ENCODE peak calls at places on chromosome 9, in six cellular contexts. R, T, Z, X, Y and V are unnamed samples. For H3K36me3, the result is how much of the 10 kb centered on the place peaks cover.

GRCh38 chr9:115234094-115234493 is 116.1 kb upstream of the TNC start:
- DNase-seq in R (no peak), T (peak), Z (no peak), X (peak), Y (no peak), V (no peak)

GRCh38 chr9:33124716-33125378 is 42.3 kb downstream of the B4GALT1 start:
- DNase-seq in R (no peak), T (no peak), Z (no peak), X (no peak), Y (peak), V (no peak)

GRCh38 chr9:137127301-137128157 is 11.4 kb upstream of the GRIN1 start:
- DNase-seq in R (no peak), T (peak), Z (peak), X (no peak), Y (no peak), V (no peak)

GRCh38 chr9:127919253-127919815 is 2.5 kb upstream of the ST6GALNAC4 start:
- DNase-seq in R (no peak), T (peak), Z (peak), X (peak), Y (no peak), V (no peak)

GRCh38 chr9:426976-427375 is 212.3 kb downstream of the DOCK8 start:
- DNase-seq in R (no peak), T (no peak), Z (no peak), X (no peak), Y (no peak), V (no peak)

GRCh38 chr9:127214421-127215265 is 49.9 kb upstream of the GARNL3 start:
- DNase-seq in R (no peak), T (peak), Z (peak), X (peak), Y (peak), V (no peak)

GRCh38 chr9:34929506-34930102 is 28.5 kb upstream of the PHF24 start:
- DNase-seq in R (no peak), T (no peak), Z (peak), X (no peak), Y (no peak), V (no peak)

GRCh38 chr9:116288658-116289057 is 135.1 kb downstream of the PAPPA start:
- DNase-seq in R (no peak), T (no peak), Z (no peak), X (no peak), Y (no peak), V (no peak)

GRCh38 chr9:136405481-136405880 is 4.9 kb downstream of the ENTR1 start:
- DNase-seq in R (no peak), T (no peak), Z (no peak), X (no peak), Y (no peak), V (no peak)

GRCh38 chr9:15211160-15211993 is 95.6 kb downstream of the TTC39B start:
- DNase-seq in R (no peak), T (peak), Z (peak), X (peak), Y (no peak), V (peak)

GRCh38 chr9:88302579-88303324 is 85.5 kb upstream of the SPIN1 start:
- DNase-seq in R (no peak), T (no peak), Z (no peak), X (no peak), Y (no peak), V (no peak)

GRCh38 chr9:104074876-104075275 is 19.2 kb upstream of the SMC2 start:
- DNase-seq in R (no peak), T (no peak), Z (no peak), X (no peak), Y (no peak), V (no peak)

GRCh38 chr9:127976498-127976897 is 4.3 kb downstream of the EEIG1 start:
- DNase-seq in R (no peak), T (peak), Z (peak), X (no peak), Y (no peak), V (no peak)

GRCh38 chr9:68685770-68686169 is 19.3 kb upstream of the PIP5K1B start:
- DNase-seq in R (no peak), T (peak), Z (peak), X (no peak), Y (no peak), V (no peak)

GRCh38 chr9:7172445-7173115 is 414.8 kb downstream of the KDM4C start:
- DNase-seq in R (no peak), T (no peak), Z (no peak), X (no peak), Y (no peak), V (no peak)

GRCh38 chr9:133167769-133168168 is 4.1 kb upstream of the GBGT1 start:
- DNase-seq in R (no peak), T (no peak), Z (no peak), X (no peak), Y (peak), V (no peak)

GRCh38 chr9:18122156-18122555 is 351.8 kb upstream of the ADAMTSL1 start:
- DNase-seq in R (no peak), T (no peak), Z (no peak), X (no peak), Y (no peak), V (no peak)

GRCh38 chr9:30773427-30773826 is 1611.0 kb upstream of the ACO1 start:
- DNase-seq in R (no peak), T (no peak), Z (no peak), X (no peak), Y (peak), V (no peak)

GRCh38 chr9:133008824-133009223 is 22.0 kb upstream of the GTF3C5 start:
- DNase-seq in R (no peak), T (no peak), Z (no peak), X (no peak), Y (no peak), V (no peak)

GRCh38 chr9:137176302-137177182 is 4.7 kb upstream of the TMEM210 start:
- DNase-seq in R (no peak), T (no peak), Z (peak), X (peak), Y (no peak), V (no peak)

GRCh38 chr9:93268551-93269314 is 84.8 kb downstream of the WNK2 start:
- DNase-seq in R (no peak), T (no peak), Z (peak), X (peak), Y (peak), V (no peak)

GRCh38 chr9:21075484-21075883 is 2.3 kb downstream of the IFNB1 start:
- DNase-seq in R (no peak), T (no peak), Z (no peak), X (no peak), Y (no peak), V (no peak)

GRCh38 chr9:21070171-21070571 is 7.6 kb downstream of the IFNB1 start:
- DNase-seq in R (no peak), T (peak), Z (no peak), X (peak), Y (no peak), V (peak)

GRCh38 chr9:21070887-21071286 is 6.9 kb downstream of the IFNB1 start:
- DNase-seq in R (no peak), T (no peak), Z (no peak), X (no peak), Y (no peak), V (no peak)
- H3K36me3 ChIP-seq in R (under half), T (under half), Z (under half), X (under half), Y (under half), V (under half)

GRCh38 chr9:130451509-130452388 is 7.0 kb downstream of the ASS1 start:
- DNase-seq in R (no peak), T (peak), Z (peak), X (peak), Y (no peak), V (peak)
- TF ChIP-seq POLR2AphosphoS5 in R (peak), T (peak), Z (peak), X (peak), Y (peak), V (peak)

GRCh38 chr9:81912135-81912534 is 16.1 kb upstream of the SPATA31D4 start:
- DNase-seq in R (no peak), T (no peak), Z (no peak), X (no peak), Y (no peak), V (no peak)
- H3K36me3 ChIP-seq in R (under half), T (under half), Z (under half), X (under half), Y (under half), V (under half)

GRCh38 chr9:97982191-97982718 is 886 bp upstream of the ANP32B start:
- DNase-seq in R (no peak), T (no peak), Z (no peak), X (no peak), Y (no peak), V (peak)

GRCh38 chr9:97984188-97985057 is 1.3 kb downstream of the ANP32B start:
- DNase-seq in R (no peak), T (peak), Z (peak), X (peak), Y (peak), V (no peak)

GRCh38 chr9:97981828-97982164 is 1.3 kb upstream of the ANP32B start:
- DNase-seq in R (no peak), T (no peak), Z (no peak), X (no peak), Y (no peak), V (no peak)

GRCh38 chr9:97983524-97984187 is 515 bp downstream of the ANP32B start:
- DNase-seq in R (no peak), T (peak), Z (peak), X (peak), Y (peak), V (no peak)

DNA sequence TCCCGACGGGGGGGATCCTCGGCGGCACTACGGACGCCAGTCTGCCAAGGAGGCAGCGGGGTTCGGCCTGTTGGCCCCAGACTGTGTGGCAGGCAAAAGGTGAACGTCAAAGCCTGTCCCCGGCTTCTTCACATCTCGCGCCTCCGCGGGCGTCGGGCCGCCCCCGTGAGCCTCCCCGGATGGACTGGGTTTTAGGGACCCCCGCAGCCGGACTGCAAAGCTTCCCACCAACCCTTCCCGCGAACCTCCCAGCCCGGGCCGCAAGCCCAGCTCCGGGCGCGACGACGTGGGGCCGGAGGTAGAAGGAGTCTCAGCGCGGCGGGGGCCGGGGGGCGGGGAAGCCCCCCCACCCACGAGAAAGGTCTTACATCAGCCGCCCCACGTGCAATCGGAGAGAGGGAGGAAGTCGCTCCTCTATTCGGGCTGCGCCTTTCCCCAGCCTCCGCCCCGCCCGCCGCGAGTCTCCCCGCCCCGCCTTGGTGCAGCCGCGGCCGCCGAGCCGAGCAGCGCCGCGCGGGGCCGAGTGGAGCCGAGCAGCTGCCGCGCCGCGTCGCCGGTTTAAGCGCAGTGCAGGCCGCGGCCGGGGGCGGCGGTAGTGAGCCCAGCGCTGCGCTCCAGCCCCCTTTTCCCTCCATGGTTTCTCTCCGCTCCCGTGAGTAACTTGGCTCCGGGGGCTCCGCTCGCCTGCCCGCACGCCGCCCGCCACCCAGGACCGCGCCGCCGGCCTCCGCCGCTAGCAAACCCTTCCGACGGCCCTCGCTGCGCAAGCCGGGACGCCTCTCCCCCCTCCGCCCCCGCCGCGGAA is at the start of gene ANP32B:
- DNase-seq in R (no peak), T (peak), Z (peak), X (peak), Y (peak), V (peak)
- TF ChIP-seq POLR2AphosphoS5 in R (peak), T (peak), Z (peak), X (no peak), Y (peak), V (peak)

GRCh38 chr9:130635306-130635705 is 29.1 kb upstream of the PRDM12 start:
- DNase-seq in R (no peak), T (no peak), Z (no peak), X (no peak), Y (no peak), V (no peak)
- H3K36me3 ChIP-seq in R (half or more), T (half or more), Z (half or more), X (under half), Y (half or more), V (under half)

GRCh38 chr9:96888591-96888990 is 34.3 kb upstream of the ZNF782 start:
- DNase-seq in R (no peak), T (no peak), Z (no peak), X (no peak), Y (no peak), V (no peak)

GRCh38 chr9:96883922-96884321 is 29.6 kb upstream of the ZNF782 start:
- DNase-seq in R (no peak), T (no peak), Z (no peak), X (no peak), Y (no peak), V (no peak)

GRCh38 chr9:96885424-96885823 is 31.1 kb upstream of the ZNF782 start:
- DNase-seq in R (no peak), T (no peak), Z (no peak), X (no peak), Y (no peak), V (no peak)

GRCh38 chr9:96884443-96884842 is 30.1 kb upstream of the ZNF782 start:
- DNase-seq in R (no peak), T (no peak), Z (peak), X (no peak), Y (no peak), V (no peak)
- TF ChIP-seq POLR2AphosphoS5 in R (no peak), T (no peak), Z (no peak), X (no peak), Y (no peak), V (no peak)

DNA sequence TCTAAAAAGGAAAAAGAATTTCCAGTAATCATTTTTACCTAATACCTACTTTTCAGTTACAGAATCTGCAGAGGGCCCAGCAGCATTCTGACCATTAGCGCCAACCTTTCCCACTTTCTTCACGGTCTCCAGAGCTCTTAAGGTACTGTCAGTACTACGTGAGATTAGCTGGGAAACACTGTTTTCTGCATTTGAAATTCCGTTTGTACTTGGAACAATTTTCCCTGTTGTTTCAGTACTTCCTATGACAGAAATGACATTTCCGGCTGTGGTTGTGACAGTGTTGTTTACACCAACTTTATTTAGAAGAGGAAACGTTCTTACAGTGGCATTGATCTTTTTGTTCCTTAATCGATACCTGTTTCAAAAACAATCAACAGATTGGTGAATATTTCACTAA is 36.9 kb upstream of the PDCL start:
- DNase-seq in R (no peak), T (no peak), Z (no peak), X (no peak), Y (no peak), V (no peak)
- H3K36me3 ChIP-seq in R (under half), T (under half), Z (under half), X (under half), Y (under half), V (under half)

GRCh38 chr9:125544988-125545651 is 161.9 kb downstream of the MAPKAP1 start:
- DNase-seq in R (no peak), T (peak), Z (peak), X (peak), Y (no peak), V (no peak)
- TF ChIP-seq POLR2AphosphoS5 in R (no peak), T (no peak), Z (peak), X (peak), Y (no peak), V (no peak)